ENCODE peak calls at places on chromosomes 7 and 10, in six cellular contexts. P is Calu3, M is pancreas, R is IMR-90, K is GM23338, I is dorsolateral prefrontal cortex. V is an unnamed sample.

GRCh38 chr10:73649876-73650536 is 5.8 kb downstream of the SYNPO2L start:
- DNase-seq in P (no peak), M (no peak), R (peak; percentile 75), K (no peak), I (no peak), V (no peak)

GRCh38 chr10:123445336-123445735 is 220.8 kb upstream of the GPR26 start:
- DNase-seq in P (no peak), M (no peak), R (no peak), K (no peak), I (no peak), V (no peak)

GRCh38 chr7:149317986-149318672 is 56.1 kb downstream of the ZNF783 start:
- DNase-seq in P (no peak), M (no peak), R (no peak), K (peak; percentile 89), I (no peak), V (no peak)

GRCh38 chr7:149719050-149719899 is 54.1 kb downstream of the ZNF467 start:
- DNase-seq in P (no peak), M (no peak), R (peak; percentile 76), K (no peak), I (no peak), V (peak; percentile 18)

GRCh38 chr10:51667992-51668689 is 31.3 kb downstream of the CSTF2T start:
- DNase-seq in P (no peak), M (no peak), R (peak; percentile 55), K (no peak), I (no peak), V (peak; percentile 41)

GRCh38 chr10:34476607-34477006 is 338.5 kb downstream of the PARD3 start:
- DNase-seq in P (no peak), M (no peak), R (no peak), K (no peak), I (no peak), V (no peak)

GRCh38 chr10:31368724-31369123 is 49.7 kb downstream of the ZEB1 start:
- DNase-seq in P (no peak), M (no peak), R (no peak), K (no peak), I (no peak), V (no peak)

GRCh38 chr10:113554214-113554613 is 1.4 kb downstream of the HABP2 start:
- DNase-seq in P (no peak), M (no peak), R (no peak), K (no peak), I (no peak), V (no peak)

GRCh38 chr7:332646-333398 is 42.9 kb downstream of the FOXL3 start:
- DNase-seq in P (peak; percentile 94), M (peak; percentile 95), R (peak; percentile 36), K (peak; percentile 93), I (peak; percentile 85), V (no peak)

GRCh38 chr7:4144801-4145470 is 537.2 kb upstream of the FOXK1 start:
- DNase-seq in P (no peak), M (peak; percentile 21), R (peak; percentile 28), K (peak; percentile 58), I (no peak), V (no peak)

DNA sequence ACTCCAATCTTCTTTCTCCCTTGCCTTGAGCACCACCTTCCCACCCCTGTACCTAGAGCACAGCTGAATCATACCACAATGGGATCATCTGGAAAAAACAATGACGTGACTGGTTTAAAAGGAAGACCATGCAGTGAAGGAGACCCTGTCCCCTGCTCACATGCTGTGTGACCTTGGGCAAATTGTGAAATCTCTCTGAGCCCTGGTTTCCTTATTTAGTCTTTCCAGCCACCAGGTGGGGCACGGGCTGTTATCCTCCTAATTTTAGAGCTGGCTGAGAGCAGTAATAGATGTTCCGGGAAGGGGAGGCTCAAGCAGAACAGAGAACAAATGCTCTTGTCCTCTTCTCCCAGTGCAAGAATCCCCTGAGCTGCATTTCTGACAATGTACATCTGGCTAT is 198.3 kb downstream of the RPS24 start:
- DNase-seq in P (peak; percentile 18), M (no peak), R (no peak), K (peak; percentile 47), I (no peak), V (no peak)
- TF ChIP-seq CTCF in P (peak; percentile 12), M (no peak), R (peak; percentile 39), K (peak; percentile 54), I (no peak), V (peak; percentile 43)

DNA sequence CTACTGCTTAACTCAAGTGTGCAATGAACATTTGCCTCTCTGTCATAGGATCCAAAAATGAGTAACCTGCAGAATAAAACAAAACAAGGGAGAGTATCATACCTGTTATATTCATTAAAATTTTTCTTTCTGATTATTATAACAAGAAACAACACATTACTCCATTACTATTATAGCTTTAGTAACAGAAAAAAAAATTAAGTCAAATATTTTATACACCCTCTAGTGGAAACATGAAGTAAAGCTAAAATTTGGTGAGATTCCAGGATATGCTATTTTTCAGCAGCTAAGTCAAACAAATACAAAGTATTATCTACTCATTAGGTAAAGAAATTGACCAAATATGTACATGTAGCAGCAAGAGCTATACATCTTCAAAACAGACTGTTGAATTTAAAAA is 56.3 kb downstream of the PDZD8 start:
- DNase-seq in P (no peak), M (no peak), R (peak; percentile 35), K (no peak), I (no peak), V (no peak)
- TF ChIP-seq CTCF in P (peak; percentile 11), M (no peak), R (peak; percentile 36), K (no peak), I (peak; percentile 46), V (peak; percentile 43)

DNA sequence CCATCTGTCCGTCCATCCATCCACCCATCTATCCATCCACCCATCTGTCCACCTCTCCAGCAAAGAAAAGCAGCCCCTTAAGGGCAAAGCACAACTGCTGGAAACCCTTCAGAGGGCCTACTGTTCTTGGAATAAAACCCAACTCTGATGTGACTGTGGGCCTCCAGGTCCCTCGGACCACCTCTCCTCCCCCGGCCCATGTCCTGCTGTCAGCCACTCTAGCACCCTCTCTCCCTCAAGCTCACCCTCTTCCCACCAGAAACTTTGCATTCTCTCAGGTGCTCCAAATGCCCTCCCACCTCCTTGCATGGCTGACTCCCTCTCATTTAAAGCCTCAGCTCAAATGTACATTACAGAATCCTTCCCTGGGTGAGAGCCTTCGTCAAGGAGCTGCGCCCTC is 110.3 kb downstream of the ARHGAP22 start:
- DNase-seq in P (no peak), M (no peak), R (no peak), K (no peak), I (no peak), V (no peak)
- TF ChIP-seq CTCF in P (no peak), M (no peak), R (no peak), K (no peak), I (no peak), V (no peak)

GRCh38 chr10:104059364-104059763 is 26.3 kb downstream of the COL17A1 start:
- DNase-seq in P (no peak), M (no peak), R (no peak), K (peak; percentile 80), I (no peak), V (no peak)

GRCh38 chr10:104057717-104058116 is 28.0 kb downstream of the COL17A1 start:
- DNase-seq in P (no peak), M (no peak), R (no peak), K (no peak), I (no peak), V (no peak)

GRCh38 chr10:104054430-104054829 is 31.2 kb downstream of the COL17A1 start:
- DNase-seq in P (no peak), M (no peak), R (peak; percentile 77), K (no peak), I (no peak), V (peak; percentile 18)

GRCh38 chr10:104052351-104052885 is 33.3 kb downstream of the COL17A1 start:
- DNase-seq in P (no peak), M (no peak), R (no peak), K (no peak), I (no peak), V (no peak)

GRCh38 chr10:104056619-104057273 is 28.9 kb downstream of the COL17A1 start:
- DNase-seq in P (no peak), M (no peak), R (no peak), K (peak; percentile 41), I (no peak), V (no peak)
- TF ChIP-seq CTCF in P (no peak), M (no peak), R (no peak), K (peak; percentile 81), I (no peak), V (no peak)

GRCh38 chr10:61902448-61903183 is 1.1 kb downstream of the ARID5B start:
- DNase-seq in P (peak; percentile 52), M (no peak), R (peak; percentile 61), K (peak; percentile 64), I (no peak), V (no peak)
- TF ChIP-seq CTCF in P (no peak), M (no peak), R (peak; percentile 31), K (peak; percentile 39), I (peak; percentile 40), V (peak; percentile 43)

GRCh38 chr7:2567663-2568238 is 9.0 kb downstream of the IQCE start:
- DNase-seq in P (peak; percentile 30), M (no peak), R (peak; percentile 38), K (peak; percentile 76), I (peak; percentile 71), V (no peak)
- TF ChIP-seq CTCF in P (peak; percentile 33), M (no peak), R (peak; percentile 56), K (peak; percentile 91), I (peak; percentile 62), V (peak; percentile 63)

GRCh38 chr7:117834983-117835664 is 38.1 kb downstream of the CTTNBP2 start:
- DNase-seq in P (no peak), M (no peak), R (no peak), K (peak; percentile 58), I (no peak), V (no peak)
- TF ChIP-seq CTCF in P (no peak), M (no peak), R (no peak), K (no peak), I (no peak), V (no peak)

DNA sequence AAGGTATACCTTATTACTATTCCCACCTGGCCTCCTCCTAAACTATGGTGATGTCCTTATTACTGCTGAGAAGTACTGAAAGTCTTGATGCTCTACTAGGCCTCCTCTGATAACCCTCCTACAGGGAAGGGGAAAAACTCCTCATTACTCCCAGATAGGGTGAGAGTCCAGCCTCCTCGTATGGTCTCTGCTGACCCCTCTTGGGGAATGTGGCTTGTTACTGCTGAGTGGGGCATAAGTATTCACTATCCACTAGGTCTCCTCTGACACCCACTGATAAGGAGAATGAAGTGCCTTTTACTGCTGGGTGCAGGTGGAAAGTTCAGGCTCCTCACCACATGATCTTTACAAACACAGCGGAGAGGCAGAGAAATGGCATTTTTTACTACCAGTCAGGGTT is 222.9 kb downstream of the CHRM2 start:
- DNase-seq in P (no peak), M (no peak), R (no peak), K (peak; percentile 72), I (no peak), V (no peak)
- TF ChIP-seq CTCF in P (no peak), M (no peak), R (peak; percentile 24), K (peak; percentile 92), I (no peak), V (peak; percentile 20)